ENCODE peak calls at places on chromosomes 11 and 22, in eight cellular contexts. R, Z, N, G, H, K, P and J are unnamed samples.

GRCh38 chr11:58805065-58805464 is 39.4 kb downstream of the GLYATL2 start:
- DNase-seq in R (peak; percentile 29), Z (no peak), N (no peak), G (no peak), H (no peak), K (no peak), P (no peak), J (no peak)

GRCh38 chr22:23742505-23743264 is 8.2 kb downstream of the ZNF70 start:
- DNase-seq in R (no peak), Z (no peak), N (no peak), G (no peak), H (no peak), K (no peak), P (no peak), J (no peak)

GRCh38 chr22:30202531-30203006 is 44.0 kb downstream of the LIF start:
- DNase-seq in R (no peak), Z (no peak), N (peak; percentile 57), G (no peak), H (no peak), K (peak; percentile 72), P (no peak), J (no peak)

GRCh38 chr11:63508009-63508408 is 2.1 kb downstream of the LGALS12 start:
- DNase-seq in R (no peak), Z (no peak), N (no peak), G (no peak), H (peak; percentile 20), K (no peak), P (no peak), J (no peak)

GRCh38 chr22:40107756-40108437 is 69.8 kb upstream of the TNRC6B start:
- DNase-seq in R (peak; percentile 3), Z (no peak), N (peak; percentile 5), G (no peak), H (peak; percentile 70), K (peak; percentile 16), P (no peak), J (no peak)

GRCh38 chr22:41256254-41256897 is 15.6 kb upstream of the CHADL start:
- DNase-seq in R (peak; percentile 74), Z (no peak), N (peak; percentile 64), G (peak; percentile 45), H (peak; percentile 8), K (peak; percentile 47), P (no peak), J (peak; percentile 58)

GRCh38 chr11:46456676-46457432 is 65.3 kb upstream of the CHRM4 start:
- DNase-seq in R (no peak), Z (no peak), N (no peak), G (no peak), H (no peak), K (no peak), P (no peak), J (no peak)

GRCh38 chr22:47549741-47550340 is 787.4 kb downstream of the TBC1D22A start:
- DNase-seq in R (no peak), Z (no peak), N (no peak), G (no peak), H (no peak), K (no peak), P (no peak), J (no peak)

GRCh38 chr11:88308576-88308975 is 29.0 kb downstream of the CTSC start:
- DNase-seq in R (no peak), Z (no peak), N (no peak), G (no peak), H (no peak), K (no peak), P (no peak), J (no peak)

GRCh38 chr11:59000007-59000406 is 60.7 kb downstream of the GLYATL1 start:
- DNase-seq in R (no peak), Z (no peak), N (no peak), G (no peak), H (no peak), K (no peak), P (no peak), J (no peak)

GRCh38 chr11:118108513-118108912 is 21.8 kb upstream of the SMIM35 start:
- DNase-seq in R (no peak), Z (no peak), N (no peak), G (no peak), H (no peak), K (no peak), P (no peak), J (no peak)

GRCh38 chr22:24290459-24290858 is 19.8 kb downstream of the SPECC1L start:
- DNase-seq in R (no peak), Z (no peak), N (no peak), G (no peak), H (no peak), K (no peak), P (no peak), J (no peak)

GRCh38 chr11:112518371-112518770 is 257.7 kb upstream of the PLET1 start:
- DNase-seq in R (no peak), Z (no peak), N (no peak), G (no peak), H (no peak), K (no peak), P (no peak), J (no peak)

GRCh38 chr11:15107730-15108515 is 6.8 kb upstream of the INSC start:
- DNase-seq in R (no peak), Z (no peak), N (peak; percentile 19), G (no peak), H (no peak), K (no peak), P (no peak), J (no peak)

GRCh38 chr11:114044042-114044871 is 15.3 kb upstream of the ZBTB16 start:
- DNase-seq in R (no peak), Z (no peak), N (peak; percentile 70), G (peak; percentile 85), H (no peak), K (no peak), P (no peak), J (peak; percentile 90)

GRCh38 chr22:39243443-39244072 is 1.2 kb downstream of the PDGFB start:
- DNase-seq in R (no peak), Z (no peak), N (no peak), G (no peak), H (no peak), K (no peak), P (no peak), J (no peak)

GRCh38 chr11:121418625-121419114 is 33.4 kb upstream of the SORL1 start:
- DNase-seq in R (no peak), Z (no peak), N (no peak), G (no peak), H (no peak), K (no peak), P (peak; percentile 49), J (no peak)

GRCh38 chr22:50473088-50473487 is 1.7 kb downstream of the SBF1 start:
- DNase-seq in R (no peak), Z (no peak), N (no peak), G (no peak), H (peak; percentile 27), K (no peak), P (peak; percentile 40), J (no peak)

GRCh38 chr11:65827774-65828156 is 6.0 kb upstream of the SNX32 start:
- DNase-seq in R (no peak), Z (no peak), N (no peak), G (no peak), H (no peak), K (no peak), P (no peak), J (no peak)